ENCODE peak calls at places on chromosomes 11 and 22, in ten cellular contexts. X is pulmonary artery endothelial cell; R is sciatic nerve; Y is activated T-cell treated with anti-CD3 and anti-CD28 coated beads, Interleukin-2, amount 50 U/mL, for 48 hours; S is kidney epithelial cell; U is AG20443; E is stimulated activated CD4-positive, alpha-beta T cell treated with anti-CD3 and anti-CD28 coated beads, Interleukin-4, amount 100 ng/mL, for 48 hours; D is GM19239; Q is activated CD4-positive, alpha-beta T cell treated with anti-CD3 and anti-CD28 coated beads, Interleukin-2, amount 50 U/mL, for 48 hours; O is COR-L47. F is an unnamed sample.

GRCh38 chr11:12124306-12124705 is 13.9 kb downstream of the MICAL2 start:
- DNase-seq in X (no peak), R (no peak), Y (no peak), S (no peak), U (no peak), E (no peak), D (no peak), Q (no peak), O (no peak), F (no peak)

GRCh38 chr11:8287297-8288070 is 23.8 kb upstream of the LMO1 start:
- DNase-seq in X (no peak), R (no peak), Y (no peak), S (no peak), U (no peak), E (no peak), D (no peak), Q (no peak), O (no peak), F (no peak)

GRCh38 chr11:82733444-82734119 is at the start of gene FAM181B:
- DNase-seq in X (no peak), R (peak), Y (peak), S (peak), U (peak), E (no peak), D (no peak), Q (peak), O (peak), F (peak)

GRCh38 chr22:31244044-31244942 is 32.2 kb downstream of the LIMK2 start:
- DNase-seq in X (no peak), R (no peak), Y (no peak), S (peak), U (peak), E (no peak), D (no peak), Q (no peak), O (no peak), F (no peak)

GRCh38 chr11:23423119-23423518 is 562.8 kb upstream of the CCDC179 start:
- DNase-seq in X (no peak), R (no peak), Y (no peak), S (no peak), U (no peak), E (no peak), D (no peak), Q (no peak), O (no peak), F (no peak)

GRCh38 chr22:24118689-24119384 is 62.5 kb upstream of the SUSD2 start:
- DNase-seq in X (no peak), R (no peak), Y (no peak), S (no peak), U (no peak), E (no peak), D (no peak), Q (no peak), O (no peak), F (no peak)

GRCh38 chr22:48574776-48575566 is 1252.7 kb downstream of the BRD1 start:
- DNase-seq in X (no peak), R (peak), Y (peak), S (no peak), U (peak), E (peak), D (peak), Q (peak), O (peak), F (peak)

GRCh38 chr11:57644748-57645715 is 4.7 kb downstream of the YPEL4 start:
- DNase-seq in X (no peak), R (peak), Y (peak), S (no peak), U (peak), E (peak), D (peak), Q (peak), O (peak), F (peak)

GRCh38 chr11:115606223-115607220 is 102.3 kb upstream of the CADM1 start:
- DNase-seq in X (no peak), R (no peak), Y (no peak), S (no peak), U (peak), E (no peak), D (no peak), Q (no peak), O (peak), F (peak)

GRCh38 chr11:70205049-70205725 is 2.1 kb downstream of the FADD start:
- DNase-seq in X (no peak), R (peak), Y (no peak), S (no peak), U (no peak), E (no peak), D (no peak), Q (no peak), O (no peak), F (no peak)

GRCh38 chr22:48301421-48301820 is 1526.3 kb downstream of the BRD1 start:
- DNase-seq in X (no peak), R (no peak), Y (no peak), S (no peak), U (no peak), E (no peak), D (no peak), Q (no peak), O (no peak), F (no peak)

GRCh38 chr22:46077669-46078099 is 72.6 kb upstream of the PPARA start:
- DNase-seq in X (no peak), R (peak), Y (no peak), S (no peak), U (no peak), E (no peak), D (no peak), Q (no peak), O (no peak), F (peak)

GRCh38 chr11:65036931-65037330 is 4.1 kb upstream of the SAC3D1 start:
- DNase-seq in X (no peak), R (peak), Y (no peak), S (no peak), U (no peak), E (no peak), D (no peak), Q (no peak), O (peak), F (peak)

GRCh38 chr11:65625628-65626342 is 10.2 kb downstream of the PCNX3 start:
- DNase-seq in X (no peak), R (peak), Y (peak), S (no peak), U (peak), E (no peak), D (peak), Q (peak), O (no peak), F (no peak)

GRCh38 chr22:36334838-36335603 is 52.7 kb downstream of the MYH9 start:
- DNase-seq in X (no peak), R (no peak), Y (peak), S (no peak), U (peak), E (no peak), D (no peak), Q (peak), O (no peak), F (peak)

GRCh38 chr11:127632546-127632945 is 632.0 kb upstream of the KIRREL3 start:
- DNase-seq in X (no peak), R (no peak), Y (no peak), S (no peak), U (no peak), E (no peak), D (no peak), Q (no peak), O (peak), F (no peak)

GRCh38 chr11:69193151-69193550 is 37.4 kb downstream of the SMIM38 start:
- DNase-seq in X (no peak), R (no peak), Y (no peak), S (no peak), U (no peak), E (no peak), D (no peak), Q (no peak), O (no peak), F (no peak)

F was measured in pancreas.